ENCODE peak calls at places on chromosomes 3 and 15, in four cellular contexts. One of them, this sample, is unnamed.

GRCh38 chr15:101254157-101255065 is 2.6 kb upstream of the CHSY1 start:
- DNase-seq in EL: no peak
- DNase-seq in endothelial cell: no peak
- DNase-seq in EH: no peak
- DNase-seq in this sample: no peak

GRCh38 chr3:197718904-197719303 is 17.8 kb downstream of the RUBCN start:
- DNase-seq in EL: peak
- DNase-seq in endothelial cell: no peak
- DNase-seq in EH: peak
- DNase-seq in this sample: no peak

GRCh38 chr15:92503889-92504288 is 110.2 kb downstream of the ST8SIA2 start:
- DNase-seq in EL: no peak
- DNase-seq in endothelial cell: no peak
- DNase-seq in EH: no peak
- DNase-seq in this sample: no peak

GRCh38 chr15:84725001-84725491 is 9.1 kb upstream of the SEC11A start:
- DNase-seq in EL: peak
- DNase-seq in endothelial cell: no peak
- DNase-seq in EH: peak
- DNase-seq in this sample: no peak

GRCh38 chr3:72270072-72270611 is 485.2 kb upstream of the PROK2 start:
- DNase-seq in EL: peak
- DNase-seq in endothelial cell: no peak
- DNase-seq in EH: peak
- DNase-seq in this sample: no peak

GRCh38 chr3:12175844-12176453 is 17.2 kb upstream of the TIMP4 start:
- DNase-seq in EL: peak
- DNase-seq in endothelial cell: peak
- DNase-seq in EH: peak
- DNase-seq in this sample: peak

GRCh38 chr3:37981348-37981664 is 9.3 kb upstream of the VILL start:
- DNase-seq in EL: no peak
- DNase-seq in endothelial cell: no peak
- DNase-seq in EH: no peak
- DNase-seq in this sample: no peak

GRCh38 chr3:138034918-138035317 is 25.0 kb downstream of the CLDN18 start:
- DNase-seq in EL: no peak
- DNase-seq in endothelial cell: no peak
- DNase-seq in EH: no peak
- DNase-seq in this sample: no peak

GRCh38 chr3:24539699-24540098 is 45.0 kb upstream of the THRB start:
- DNase-seq in EL: no peak
- DNase-seq in endothelial cell: no peak
- DNase-seq in EH: no peak
- DNase-seq in this sample: no peak

GRCh38 chr3:197883541-197883940 is 66.4 kb upstream of the RPL35A start:
- DNase-seq in EL: no peak
- DNase-seq in endothelial cell: no peak
- DNase-seq in EH: no peak
- DNase-seq in this sample: no peak

GRCh38 chr3:133401374-133402135 is 1.7 kb downstream of the BFSP2 start:
- DNase-seq in EL: no peak
- DNase-seq in endothelial cell: no peak
- DNase-seq in EH: peak
- DNase-seq in this sample: no peak

GRCh38 chr15:58520464-58520863 is 88.7 kb downstream of the LIPC start:
- DNase-seq in EL: no peak
- DNase-seq in endothelial cell: no peak
- DNase-seq in EH: no peak
- DNase-seq in this sample: peak

GRCh38 chr3:136404056-136404455 is 153.9 kb downstream of the PCCB start:
- DNase-seq in EL: no peak
- DNase-seq in endothelial cell: no peak
- DNase-seq in EH: no peak
- DNase-seq in this sample: no peak

GRCh38 chr3:123104550-123104949 is 37.7 kb downstream of the PDIA5 start:
- DNase-seq in EL: peak
- DNase-seq in endothelial cell: no peak
- DNase-seq in EH: peak
- DNase-seq in this sample: no peak

This sample was measured in retina.